ENCODE peak calls at places on chromosomes 12 and 14, in six cellular contexts. C is GM23248, D is left ventricle myocardium inferior, G is transverse colon, E is neural progenitor cell, B is kidney. J is an unnamed sample. For H3K9me3, the result is how much of the 10 kb centered on the place peaks cover.

GRCh38 chr14:56590535-56590951 is 10.9 kb downstream of the TMEM260 start:
- DNase-seq in C (no peak), D (peak), G (no peak), E (peak), B (no peak), J (peak)

GRCh38 chr12:123445388-123446344 is 9.2 kb upstream of the RILPL2 start:
- DNase-seq in C (peak), D (peak), G (no peak), E (no peak), B (no peak), J (no peak)

GRCh38 chr12:62772556-62772955 is 162.4 kb downstream of the PPM1H start:
- DNase-seq in C (peak), D (no peak), G (no peak), E (no peak), B (no peak), J (no peak)

GRCh38 chr14:67636361-67636919 is 16.7 kb downstream of the ARG2 start:
- DNase-seq in C (peak), D (no peak), G (no peak), E (no peak), B (no peak), J (no peak)

GRCh38 chr14:47148686-47149085 is 497.1 kb upstream of the RPL10L start:
- DNase-seq in C (no peak), D (no peak), G (no peak), E (no peak), B (no peak), J (no peak)

GRCh38 chr12:124621296-124621660 is 53.9 kb upstream of the NCOR2 start:
- DNase-seq in C (peak), D (peak), G (peak), E (no peak), B (no peak), J (peak)

GRCh38 chr12:13001725-13002040 is 1.6 kb upstream of the HEBP1 start:
- DNase-seq in C (no peak), D (no peak), G (no peak), E (no peak), B (no peak), J (no peak)

GRCh38 chr14:52175982-52176502 is 91.5 kb upstream of the PTGDR start:
- DNase-seq in C (no peak), D (no peak), G (peak), E (no peak), B (no peak), J (peak)

GRCh38 chr14:81315344-81315743 is 84.8 kb downstream of the STON2 start:
- DNase-seq in C (no peak), D (no peak), G (no peak), E (peak), B (no peak), J (no peak)

GRCh38 chr14:61822458-61822857 is 60.2 kb downstream of the SNAPC1 start:
- DNase-seq in C (no peak), D (no peak), G (no peak), E (no peak), B (no peak), J (no peak)

GRCh38 chr14:54362759-54363437 is 33.9 kb upstream of the CDKN3 start:
- DNase-seq in C (no peak), D (no peak), G (no peak), E (no peak), B (no peak), J (no peak)

GRCh38 chr14:31297701-31298344 is 90.2 kb upstream of the HECTD1 start:
- DNase-seq in C (peak), D (no peak), G (no peak), E (no peak), B (no peak), J (no peak)

GRCh38 chr12:15738438-15739015 is 50.7 kb downstream of the EPS8 start:
- DNase-seq in C (no peak), D (no peak), G (no peak), E (no peak), B (no peak), J (no peak)

GRCh38 chr14:89283327-89284060 is 133.5 kb downstream of the FOXN3 start:
- DNase-seq in C (no peak), D (no peak), G (no peak), E (no peak), B (no peak), J (no peak)

GRCh38 chr12:67433393-67434175 is 164.4 kb downstream of the CAND1 start:
- DNase-seq in C (peak), D (no peak), G (no peak), E (no peak), B (no peak), J (no peak)

GRCh38 chr12:29238822-29239291 is 89.8 kb downstream of the FAR2 start:
- DNase-seq in C (no peak), D (no peak), G (no peak), E (peak), B (no peak), J (no peak)

DNA sequence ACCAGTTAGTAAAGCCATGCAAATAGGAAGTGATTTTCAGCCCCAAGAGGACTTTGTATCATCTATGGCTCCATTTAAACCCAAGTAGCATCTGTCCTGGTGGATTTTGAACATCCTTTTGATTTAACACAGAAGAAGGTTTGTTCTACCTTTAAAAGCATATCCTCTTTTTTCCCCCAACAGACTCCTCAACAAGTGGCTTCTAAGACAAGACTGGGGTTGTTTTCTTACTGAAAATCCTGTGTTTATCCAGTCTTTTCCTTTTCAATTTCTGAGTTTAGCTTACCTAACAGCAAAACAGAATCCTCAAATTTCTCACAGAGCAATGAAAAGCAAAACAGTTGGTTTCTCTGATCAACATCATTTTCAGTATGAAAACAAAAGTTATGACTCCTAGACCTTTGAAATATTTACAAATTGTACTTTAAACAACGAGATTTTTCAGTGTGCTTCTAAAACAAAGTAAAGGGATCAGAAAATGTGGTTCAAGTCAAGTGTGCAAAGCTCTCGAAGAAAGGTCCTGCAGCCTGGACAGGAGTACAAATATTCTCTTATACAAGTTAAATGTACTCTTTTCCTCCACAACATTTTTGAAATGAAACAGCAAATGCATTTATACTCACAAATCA is 2.8 kb downstream of the PHLDA1 start:
- DNase-seq in C (peak), D (no peak), G (no peak), E (no peak), B (no peak), J (no peak)
- H3K27ac ChIP-seq in C (peak), D (peak), G (peak), E (no peak), B (peak), J (peak)

DNA sequence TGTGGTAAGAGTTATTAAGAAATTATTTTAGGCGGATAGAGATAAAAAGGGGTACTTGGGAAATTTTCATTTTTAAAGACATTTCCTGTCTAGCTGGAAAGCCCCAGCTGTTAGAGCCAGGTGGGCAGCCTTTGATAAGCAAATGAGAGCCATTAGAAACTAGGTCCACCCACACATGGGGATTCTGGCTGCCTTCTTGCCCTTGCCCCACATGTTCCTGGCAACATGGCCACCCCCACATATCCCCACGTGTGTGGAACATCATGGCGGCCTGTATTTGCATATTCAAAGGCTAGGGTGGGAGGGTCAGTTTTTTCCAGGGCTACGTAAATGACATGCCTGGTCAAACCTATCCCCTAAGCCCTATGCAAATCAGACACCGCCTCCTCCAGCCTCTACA is 1382.1 kb downstream of the AACS start:
- DNase-seq in C (no peak), D (no peak), G (no peak), E (no peak), B (no peak), J (no peak)
- H3K9me3 ChIP-seq in C (under half), D (under half), G (under half), E (under half), B (under half), J (under half)

GRCh38 chr12:3078086-3078820 is 1.1 kb downstream of the TSPAN9 start:
- DNase-seq in C (no peak), D (no peak), G (no peak), E (no peak), B (no peak), J (no peak)

GRCh38 chr12:3083949-3084348 is 6.8 kb downstream of the TSPAN9 start:
- DNase-seq in C (no peak), D (no peak), G (no peak), E (no peak), B (no peak), J (no peak)

GRCh38 chr12:3083241-3083921 is 6.2 kb downstream of the TSPAN9 start:
- DNase-seq in C (no peak), D (no peak), G (no peak), E (no peak), B (no peak), J (no peak)

GRCh38 chr12:3084742-3085141 is 7.6 kb downstream of the TSPAN9 start:
- DNase-seq in C (no peak), D (peak), G (no peak), E (peak), B (no peak), J (no peak)

GRCh38 chr12:3081886-3082285 is 4.7 kb downstream of the TSPAN9 start:
- DNase-seq in C (peak), D (no peak), G (no peak), E (no peak), B (no peak), J (no peak)
- H3K27ac ChIP-seq in C (no peak), D (peak), G (no peak), E (no peak), B (peak), J (no peak)

DNA sequence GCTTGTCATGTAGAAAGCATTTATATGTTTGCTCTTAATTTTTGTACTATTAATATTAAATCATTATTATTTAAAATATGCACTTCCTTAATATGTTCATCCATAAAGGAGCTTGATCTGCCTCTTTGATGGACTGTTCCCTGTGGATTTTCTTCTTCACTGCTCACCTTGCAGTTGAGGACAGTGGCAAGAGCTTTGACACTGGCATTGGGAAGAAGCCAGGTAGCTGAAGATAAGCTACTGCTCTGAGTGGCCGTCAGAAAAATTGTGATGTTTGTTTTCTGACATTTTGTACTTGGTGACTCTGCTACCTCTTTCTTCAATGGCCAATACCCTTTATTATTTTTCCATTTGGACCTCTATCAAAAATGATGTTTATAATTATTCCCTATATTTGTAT is 349.4 kb upstream of the NOVA1 start:
- DNase-seq in C (no peak), D (no peak), G (no peak), E (no peak), B (no peak), J (no peak)
- H3K9me3 ChIP-seq in C (under half), D (under half), G (under half), E (under half), B (under half), J (under half)

J was measured in adrenal gland.